ENCODE peak calls at places on chromosomes 2 and 18, in eight cellular contexts. W is HTR-8/SVneo, Z is NCI-H345, K is lower lobe of right lung, S is MM.1S, R is AG08396, X is left cardiac atrium, V is neuronal stem cell. P is an unnamed sample.

GRCh38 chr2:74503506-74504475 is 3.7 kb downstream of the PCGF1 start:
- DNase-seq in R (no peak), Z (no peak), K (no peak), S (no peak), X (no peak), V (no peak), W (no peak), P (no peak)

GRCh38 chr18:48622911-48623431 is 84.1 kb downstream of the CTIF start:
- DNase-seq in V (no peak), X (no peak), K (no peak), W (no peak), S (no peak), Z (no peak), R (no peak), P (no peak)

GRCh38 chr2:101135412-101136296 is 15.5 kb downstream of the TBC1D8 start:
- DNase-seq in K (no peak), Z (no peak), S (no peak), X (no peak), R (no peak), V (no peak), W (no peak), P (no peak)

GRCh38 chr2:53739057-53739456 is 28.5 kb upstream of the CHAC2 start:
- DNase-seq in Z (no peak), W (no peak), R (no peak), V (no peak), X (no peak), S (no peak), K (no peak), P (no peak)

GRCh38 chr2:69770193-69770702 is 28.3 kb downstream of the ANXA4 start:
- DNase-seq in R (peak), K (no peak), W (peak), S (peak), X (peak), Z (no peak), V (no peak), P (no peak)

GRCh38 chr2:126795661-126796060 is 103.0 kb upstream of the TEX51 start:
- DNase-seq in K (no peak), S (no peak), W (no peak), R (no peak), Z (no peak), X (no peak), V (no peak), P (no peak)

GRCh38 chr18:76722224-76723061 is 99.9 kb upstream of the ZNF236 start:
- DNase-seq in S (no peak), R (no peak), W (no peak), V (no peak), X (no peak), Z (no peak), K (no peak), P (no peak)

GRCh38 chr2:236254021-236254420 is 10.2 kb downstream of the ASB18 start:
- DNase-seq in R (no peak), W (no peak), Z (no peak), S (no peak), X (no peak), V (no peak), K (no peak), P (no peak)

P was measured in neural progenitor cell.